ENCODE peak calls at places on chromosomes 7 and 10, in eight cellular contexts. O is stimulated activated CD8-positive, alpha-beta memory T cell treated with anti-CD3 and anti-CD28 coated beads, Interleukin-15, amount 100 ng/mL, for 24 hours; B is hypothalamus; P is activated CD4-positive, CD25-positive, alpha-beta regulatory T cell treated with anti-CD3 and anti-CD28 coated beads, Interleukin-2, amount 50 U/mL, for 72 hours; Z is HCT116; C is non-pigmented ciliary epithelial cell; R is mammary epithelial cell; E is cardiac muscle cell. J is an unnamed sample.
A peak's percentile ranks its signal among the peaks of the same experiment; 100 is the strongest.

GRCh38 chr10:70578371-70578947 is 24.1 kb downstream of the PRF1 start:
- DNase-seq in O (no peak), B (no peak), P (peak; percentile 51), Z (peak; percentile 100), C (peak; percentile 90), R (peak; percentile 97), E (peak; percentile 29), J (no peak)

GRCh38 chr10:71815515-71816130 is 35.4 kb downstream of the PSAP start:
- DNase-seq in O (no peak), B (no peak), P (no peak), Z (no peak), C (no peak), R (no peak), E (no peak), J (no peak)

GRCh38 chr7:147197006-147197405 is 1080.4 kb downstream of the CNTNAP2 start:
- DNase-seq in O (no peak), B (no peak), P (no peak), Z (no peak), C (no peak), R (no peak), E (no peak), J (no peak)

GRCh38 chr10:7667262-7668141 is 736 bp upstream of the ITIH5 start:
- DNase-seq in O (no peak), B (no peak), P (no peak), Z (no peak), C (no peak), R (no peak), E (peak; percentile 25), J (peak; percentile 62)

GRCh38 chr7:28408105-28408973 is 4.0 kb upstream of the CREB5 start:
- DNase-seq in O (no peak), B (no peak), P (no peak), Z (no peak), C (no peak), R (no peak), E (peak; percentile 45), J (no peak)

GRCh38 chr7:154841731-154842331 is 161.1 kb downstream of the PAXIP1 start:
- DNase-seq in O (no peak), B (no peak), P (no peak), Z (no peak), C (no peak), R (no peak), E (peak; percentile 12), J (no peak)

GRCh38 chr7:101172854-101173751 is 7.0 kb downstream of the NAT16 start:
- DNase-seq in O (no peak), B (no peak), P (no peak), Z (no peak), C (no peak), R (peak; percentile 68), E (no peak), J (no peak)

GRCh38 chr7:129643545-129644170 is 32.1 kb downstream of the NRF1 start:
- DNase-seq in O (no peak), B (no peak), P (no peak), Z (no peak), C (no peak), R (no peak), E (peak; percentile 31), J (no peak)

GRCh38 chr10:99372546-99373271 is 43.6 kb downstream of the CNNM1 start:
- DNase-seq in O (no peak), B (no peak), P (no peak), Z (no peak), C (no peak), R (no peak), E (no peak), J (no peak)

GRCh38 chr7:130973637-130974036 is 239.6 kb upstream of the KLF14 start:
- DNase-seq in O (no peak), B (no peak), P (no peak), Z (no peak), C (no peak), R (no peak), E (no peak), J (no peak)

GRCh38 chr7:17463511-17464085 is 165.1 kb downstream of the AHR start:
- DNase-seq in O (no peak), B (no peak), P (no peak), Z (no peak), C (no peak), R (no peak), E (no peak), J (no peak)

GRCh38 chr7:27152816-27153486 is 568 bp upstream of the HOXA3 start:
- DNase-seq in O (no peak), B (no peak), P (no peak), Z (no peak), C (no peak), R (no peak), E (no peak), J (no peak)

GRCh38 chr7:84647797-84648762 is 453.5 kb upstream of the SEMA3A start:
- DNase-seq in O (no peak), B (no peak), P (no peak), Z (no peak), C (peak; percentile 63), R (no peak), E (no peak), J (no peak)

GRCh38 chr10:69653561-69653960 is 23.5 kb downstream of the FAM241B start:
- DNase-seq in O (no peak), B (no peak), P (no peak), Z (no peak), C (no peak), R (no peak), E (no peak), J (no peak)

GRCh38 chr7:90320801-90321494 is at the start of gene FAM237B:
- DNase-seq in O (no peak), B (no peak), P (no peak), Z (no peak), C (no peak), R (peak; percentile 42), E (peak; percentile 35), J (no peak)

GRCh38 chr10:86261933-86262665 is 104.5 kb downstream of the GRID1 start:
- DNase-seq in O (no peak), B (no peak), P (no peak), Z (no peak), C (no peak), R (no peak), E (no peak), J (peak; percentile 76)

GRCh38 chr7:131346885-131347592 is 19.4 kb downstream of the MKLN1 start:
- DNase-seq in O (no peak), B (no peak), P (no peak), Z (no peak), C (no peak), R (peak; percentile 51), E (no peak), J (no peak)

GRCh38 chr7:68929712-68930395 is 668.4 kb upstream of the AUTS2 start:
- DNase-seq in O (no peak), B (no peak), P (no peak), Z (no peak), C (no peak), R (no peak), E (no peak), J (no peak)

GRCh38 chr7:47435889-47436312 is 146.0 kb downstream of the TNS3 start:
- DNase-seq in O (no peak), B (no peak), P (no peak), Z (peak; percentile 70), C (no peak), R (peak; percentile 56), E (peak; percentile 76), J (no peak)

GRCh38 chr10:1050145-1050544 is 1.2 kb upstream of the IDI1 start:
- DNase-seq in O (no peak), B (no peak), P (no peak), Z (no peak), C (no peak), R (no peak), E (peak; percentile 38), J (no peak)

J was measured in suprapubic skin.